ENCODE peak calls at places on chromosomes 3 and 15, in ten cellular contexts. Y is fibroblast of lung; C is breast epithelium; S is HCT116; G is CD8-positive, alpha-beta memory T cell; K is SK-N-SH; T is naive thymus-derived CD4-positive, alpha-beta T cell; L is aorta; X is small intestine; I is A673. N is an unnamed sample. For H3K9me3, the result is how much of the 10 kb centered on the place peaks cover.

GRCh38 chr3:177932346-177932745 is 603.9 kb upstream of the KCNMB2 start:
- DNase-seq in Y (peak), C (no peak), S (no peak), G (no peak), K (no peak), T (no peak), L (no peak), X (no peak), I (no peak), N (no peak)

GRCh38 chr3:34102290-34102689 is 303.9 kb downstream of the PDCD6IP start:
- DNase-seq in Y (no peak), C (no peak), S (no peak), G (no peak), K (no peak), T (no peak), L (no peak), X (no peak), I (peak), N (no peak)

GRCh38 chr15:82647835-82648256 is 683 bp upstream of the CPEB1 start:
- DNase-seq in Y (no peak), C (no peak), S (no peak), G (peak), K (peak), T (peak), L (no peak), X (no peak), I (no peak), N (no peak)

GRCh38 chr3:101179637-101180036 is 140.7 kb downstream of the IMPG2 start:
- DNase-seq in Y (peak), C (no peak), S (no peak), G (no peak), K (no peak), T (no peak), L (no peak), X (no peak), I (no peak), N (no peak)

GRCh38 chr15:101063212-101063611 is 144.1 kb downstream of the LRRK1 start:
- DNase-seq in Y (no peak), C (no peak), S (no peak), G (no peak), K (no peak), T (no peak), L (no peak), X (no peak), I (no peak), N (no peak)

GRCh38 chr15:88849376-88850122 is 45.8 kb downstream of the HAPLN3 start:
- DNase-seq in Y (no peak), C (no peak), S (no peak), G (no peak), K (no peak), T (no peak), L (no peak), X (no peak), I (no peak), N (no peak)

GRCh38 chr3:71245052-71245488 is 338.5 kb downstream of the FOXP1 start:
- DNase-seq in Y (peak), C (no peak), S (no peak), G (no peak), K (no peak), T (no peak), L (peak), X (no peak), I (no peak), N (peak)

GRCh38 chr3:100226712-100227429 is 33.9 kb upstream of the TBC1D23 start:
- DNase-seq in Y (peak), C (no peak), S (no peak), G (no peak), K (no peak), T (no peak), L (no peak), X (no peak), I (peak), N (no peak)

GRCh38 chr3:102400766-102401165 is 34.0 kb upstream of the ZPLD1 start:
- DNase-seq in Y (peak), C (no peak), S (peak), G (no peak), K (no peak), T (no peak), L (no peak), X (no peak), I (no peak), N (peak)

GRCh38 chr3:129224984-129225393 is 24.4 kb upstream of the COPG1 start:
- DNase-seq in Y (peak), C (peak), S (no peak), G (no peak), K (peak), T (no peak), L (peak), X (peak), I (peak), N (no peak)

GRCh38 chr3:83567935-83568334 is 1390.9 kb upstream of the CADM2 start:
- DNase-seq in Y (no peak), C (no peak), S (no peak), G (no peak), K (no peak), T (no peak), L (no peak), X (no peak), I (no peak), N (no peak)

GRCh38 chr3:61919371-61919770 is 358.0 kb downstream of the PTPRG start:
- DNase-seq in Y (no peak), C (no peak), S (no peak), G (no peak), K (no peak), T (no peak), L (no peak), X (no peak), I (no peak), N (no peak)

GRCh38 chr3:148534089-148534988 is 163.4 kb upstream of the AGTR1 start:
- DNase-seq in Y (no peak), C (no peak), S (no peak), G (no peak), K (no peak), T (no peak), L (no peak), X (peak), I (no peak), N (no peak)

GRCh38 chr3:50583897-50584296 is 14.6 kb downstream of the HEMK1 start:
- DNase-seq in Y (no peak), C (peak), S (no peak), G (no peak), K (no peak), T (no peak), L (peak), X (no peak), I (no peak), N (no peak)

GRCh38 chr15:64856429-64857145 is 14.9 kb downstream of the PLEKHO2 start:
- DNase-seq in Y (peak), C (no peak), S (no peak), G (no peak), K (peak), T (no peak), L (peak), X (no peak), I (no peak), N (no peak)

GRCh38 chr15:70526221-70526973 is 237.0 kb downstream of the UACA start:
- DNase-seq in Y (peak), C (peak), S (peak), G (no peak), K (peak), T (no peak), L (no peak), X (peak), I (peak), N (no peak)

GRCh38 chr3:34582054-34582453 is 783.6 kb downstream of the PDCD6IP start:
- DNase-seq in Y (no peak), C (no peak), S (no peak), G (no peak), K (no peak), T (no peak), L (no peak), X (no peak), I (peak), N (no peak)

GRCh38 chr3:83928391-83928790 is 1030.4 kb upstream of the CADM2 start:
- DNase-seq in Y (no peak), C (no peak), S (peak), G (no peak), K (peak), T (no peak), L (no peak), X (no peak), I (peak), N (no peak)

GRCh38 chr3:67723863-67724262 is 69.5 kb upstream of the SUCLG2 start:
- DNase-seq in Y (no peak), C (no peak), S (no peak), G (no peak), K (no peak), T (no peak), L (no peak), X (no peak), I (no peak), N (no peak)

GRCh38 chr3:122743581-122744120 is 50.0 kb downstream of the HSPBAP1 start:
- DNase-seq in Y (no peak), C (no peak), S (no peak), G (no peak), K (no peak), T (no peak), L (no peak), X (no peak), I (no peak), N (no peak)

GRCh38 chr3:155407331-155407730 is 113.8 kb upstream of the STRIT1 start:
- DNase-seq in Y (peak), C (no peak), S (no peak), G (no peak), K (no peak), T (no peak), L (no peak), X (no peak), I (no peak), N (no peak)

GRCh38 chr15:92614791-92615785 is 40.5 kb downstream of the FAM174B start:
- DNase-seq in Y (no peak), C (peak), S (no peak), G (no peak), K (no peak), T (no peak), L (no peak), X (no peak), I (no peak), N (no peak)

GRCh38 chr15:76267077-76267476 is 44.2 kb downstream of the ETFA start:
- DNase-seq in Y (no peak), C (no peak), S (no peak), G (no peak), K (no peak), T (no peak), L (no peak), X (no peak), I (no peak), N (no peak)
- H3K9me3 ChIP-seq in Y (under half), C (under half), S (under half), G (under half), K (under half), T (under half), L (under half), X (under half), I (under half), N (under half)

GRCh38 chr3:20736287-20736686 is 550.3 kb upstream of the SGO1 start:
- DNase-seq in Y (no peak), C (no peak), S (no peak), G (no peak), K (no peak), T (no peak), L (no peak), X (no peak), I (no peak), N (no peak)
- H3K9me3 ChIP-seq in Y (under half), C (under half), S (under half), G (under half), K (under half), T (under half), L (under half), X (under half), I (under half), N (under half)

DNA sequence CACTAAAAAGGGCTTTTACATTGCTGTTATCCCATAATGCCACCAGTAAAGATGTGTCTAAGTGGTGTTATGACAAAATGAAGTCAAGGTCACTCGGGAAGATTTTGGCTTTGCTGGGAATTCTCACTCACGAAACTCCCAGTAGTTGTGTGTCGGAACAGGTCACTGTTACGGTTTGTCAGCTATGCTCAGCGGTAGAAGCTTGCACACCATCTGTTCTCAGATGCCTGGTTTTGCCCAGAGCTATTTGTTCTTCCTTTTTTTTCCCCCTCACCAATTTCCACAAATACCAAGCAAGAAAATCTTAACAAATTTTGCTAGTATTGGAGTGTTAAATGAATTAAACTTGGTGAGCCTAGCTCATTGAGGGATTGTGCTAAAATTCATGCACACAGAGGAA is 915.1 kb downstream of the MCTP2 start:
- DNase-seq in Y (no peak), C (no peak), S (no peak), G (no peak), K (no peak), T (no peak), L (no peak), X (no peak), I (no peak), N (no peak)
- H3K9me3 ChIP-seq in Y (under half), C (under half), S (under half), G (under half), K (under half), T (under half), L (under half), X (under half), I (under half), N (under half)

DNA sequence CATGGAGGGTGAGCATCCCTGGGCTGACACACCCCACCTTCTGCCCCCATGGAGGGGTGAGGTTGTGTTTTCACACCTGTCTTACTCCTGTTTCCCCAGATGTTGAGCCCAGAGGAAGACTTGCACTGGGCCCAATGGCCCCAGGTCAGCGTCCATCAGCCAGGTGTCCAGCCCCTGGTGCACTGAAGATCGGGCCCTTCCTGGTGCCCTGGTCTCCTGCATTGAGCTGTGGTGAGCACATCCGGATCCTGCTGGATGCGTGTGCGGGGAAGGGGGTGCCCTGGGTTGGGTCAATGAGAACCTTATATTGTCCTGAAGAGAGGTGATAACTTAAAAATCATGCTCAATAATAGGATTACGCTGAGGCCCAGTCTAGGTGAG is 227.3 kb downstream of the SNRPN start:
- DNase-seq in Y (no peak), C (no peak), S (no peak), G (no peak), K (no peak), T (no peak), L (no peak), X (no peak), I (no peak), N (no peak)
- H3K9me3 ChIP-seq in Y (under half), C (half or more), S (under half), G (under half), K (under half), T (half or more), L (under half), X (under half), I (under half), N (half or more)

DNA sequence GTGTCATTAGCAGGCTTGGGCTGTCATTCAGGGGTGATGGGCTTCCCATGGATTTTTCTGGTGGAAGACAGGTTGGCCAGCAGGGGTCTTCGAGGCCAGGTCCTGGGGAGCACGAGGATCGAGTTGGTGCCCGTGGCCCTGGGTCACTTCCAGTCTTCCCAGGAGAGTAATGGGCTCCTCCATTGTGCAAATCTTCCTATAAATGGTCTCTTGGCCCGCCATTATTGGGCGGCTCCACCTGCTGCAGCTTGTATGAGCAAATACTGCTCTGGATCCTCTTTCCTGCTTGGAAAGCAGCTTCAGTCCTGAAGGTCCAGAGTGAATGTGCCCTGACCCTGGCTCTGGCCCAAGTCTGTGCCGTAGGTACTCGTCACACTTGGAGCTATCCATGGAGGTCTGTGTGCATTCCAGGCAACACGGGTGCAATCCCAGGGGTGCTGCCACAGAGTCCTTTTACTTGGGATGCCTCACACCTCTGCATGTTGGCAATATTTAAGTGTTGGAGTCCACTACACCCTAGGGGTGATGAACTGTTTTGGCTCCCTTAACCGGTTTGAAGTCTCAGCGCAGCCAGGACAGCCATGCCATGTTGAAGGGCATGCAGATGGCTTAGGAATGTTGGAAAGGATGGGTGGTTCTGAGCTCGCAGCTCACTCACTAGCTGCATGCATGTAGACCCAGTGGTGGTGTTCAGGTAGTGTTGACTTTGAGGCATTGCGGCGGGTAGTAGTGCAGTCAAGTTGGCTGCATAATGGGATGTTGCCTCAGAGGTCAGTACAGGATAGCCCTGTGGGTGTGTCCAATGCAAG is 97.6 kb downstream of the SNRPN start:
- DNase-seq in Y (no peak), C (peak), S (no peak), G (no peak), K (no peak), T (no peak), L (no peak), X (no peak), I (no peak), N (no peak)
- H3K9me3 ChIP-seq in Y (under half), C (half or more), S (under half), G (half or more), K (under half), T (half or more), L (half or more), X (under half), I (half or more), N (half or more)

DNA sequence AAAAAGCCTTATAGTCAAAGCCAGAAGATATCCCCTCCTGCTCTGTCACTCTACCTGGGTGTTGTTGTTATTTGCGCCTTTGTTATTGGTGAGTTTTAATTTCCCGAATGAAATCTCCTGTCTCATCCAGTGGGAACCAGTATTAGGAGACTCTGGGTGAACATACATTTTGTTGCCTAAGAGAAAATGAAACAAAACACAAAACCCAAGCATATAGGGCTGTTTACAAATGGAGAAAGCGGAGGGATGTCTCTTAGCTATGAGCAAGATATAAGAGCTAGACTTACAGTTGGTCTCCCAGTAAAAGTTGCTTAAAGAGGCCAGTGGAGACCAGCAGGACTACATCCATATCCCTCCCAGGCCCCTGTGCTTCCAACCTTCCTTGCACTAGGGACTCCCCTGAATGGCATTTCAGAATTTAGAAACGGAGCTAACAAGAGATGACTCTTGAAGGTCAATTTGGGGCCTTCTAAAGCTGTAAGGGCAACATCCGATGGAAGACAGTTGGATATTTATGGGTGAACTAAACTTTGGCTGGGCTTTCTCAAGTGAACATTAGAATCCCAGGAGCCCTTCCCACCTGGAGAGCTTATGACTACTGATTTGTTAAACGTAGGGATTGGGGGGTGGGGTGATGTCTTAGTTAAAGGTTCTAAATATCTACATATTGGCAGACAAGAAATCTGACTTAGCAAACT is 2.7 kb downstream of the EOMES start:
- DNase-seq in Y (no peak), C (no peak), S (no peak), G (no peak), K (no peak), T (no peak), L (no peak), X (no peak), I (no peak), N (no peak)
- H3K9me3 ChIP-seq in Y (under half), C (under half), S (under half), G (under half), K (under half), T (under half), L (under half), X (under half), I (under half), N (under half)

GRCh38 chr3:93936549-93936948 is 37.1 kb downstream of the PROS1 start:
- DNase-seq in Y (no peak), C (no peak), S (no peak), G (no peak), K (no peak), T (no peak), L (no peak), X (no peak), I (no peak), N (no peak)
- H3K9me3 ChIP-seq in Y (under half), C (under half), S (under half), G (under half), K (under half), T (under half), L (under half), X (under half), I (under half), N (under half)

GRCh38 chr3:87855626-87856025 is 203.2 kb downstream of the CGGBP1 start:
- DNase-seq in Y (peak), C (no peak), S (no peak), G (no peak), K (no peak), T (no peak), L (no peak), X (no peak), I (peak), N (no peak)
- H3K9me3 ChIP-seq in Y (under half), C (under half), S (under half), G (under half), K (under half), T (under half), L (under half), X (under half), I (under half), N (under half)

GRCh38 chr3:196414469-196414868 is 17.8 kb downstream of the UBXN7 start:
- DNase-seq in Y (peak), C (no peak), S (no peak), G (no peak), K (no peak), T (no peak), L (no peak), X (no peak), I (no peak), N (no peak)

GRCh38 chr3:196408565-196409300 is 23.5 kb downstream of the UBXN7 start:
- DNase-seq in Y (no peak), C (no peak), S (no peak), G (no peak), K (no peak), T (no peak), L (no peak), X (no peak), I (no peak), N (no peak)

GRCh38 chr3:196409409-196409808 is 22.8 kb downstream of the UBXN7 start:
- DNase-seq in Y (no peak), C (no peak), S (no peak), G (no peak), K (no peak), T (no peak), L (no peak), X (no peak), I (no peak), N (no peak)

GRCh38 chr3:196406806-196407470 is 25.3 kb downstream of the UBXN7 start:
- DNase-seq in Y (peak), C (no peak), S (no peak), G (no peak), K (peak), T (no peak), L (no peak), X (no peak), I (peak), N (peak)

DNA sequence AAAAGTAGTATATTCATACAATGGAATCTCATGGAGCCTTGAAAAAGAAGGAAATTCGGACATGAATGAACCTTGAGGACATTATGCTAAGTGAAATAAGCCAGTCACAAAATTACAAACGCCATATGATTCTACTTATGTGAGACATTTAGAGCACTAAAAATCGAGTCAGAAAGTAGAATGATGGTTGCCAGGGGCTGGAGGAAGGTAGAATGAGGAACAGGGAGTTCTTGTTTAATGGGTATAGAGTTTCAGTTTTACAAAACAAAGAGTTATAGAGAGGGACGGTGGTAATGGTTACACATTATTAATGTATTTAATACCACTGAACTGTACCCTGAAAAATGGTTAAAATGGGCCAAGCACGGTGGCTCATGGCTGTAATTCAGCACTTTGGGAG is 19.5 kb downstream of the UBXN7 start:
- DNase-seq in Y (no peak), C (no peak), S (no peak), G (no peak), K (no peak), T (no peak), L (no peak), X (no peak), I (no peak), N (no peak)
- H3K9me3 ChIP-seq in Y (under half), C (under half), S (under half), G (under half), K (under half), T (under half), L (under half), X (under half), I (under half), N (under half)